ENCODE peak calls at places on chromosomes 7 and 10, in ten cellular contexts. H is D341Med; Z is NCI-H1092; V is activated CD4-positive, CD25-positive, alpha-beta regulatory T cell; M is NCI-H524; K is left colon; F is substantia nigra; L is stimulated activated CD4-positive, alpha-beta T cell treated with anti-CD3 and anti-CD28 coated beads, Interleukin-1b, Interleukin-23, amount 100 ng/mL, for 1 hour; G is cardiac muscle cell; D is type B pancreatic cell. Y is an unnamed sample.

GRCh38 chr7:100965051-100965722 is 4.2 kb upstream of the MUC12 start:
- DNase-seq in H (no peak), Z (no peak), V (no peak), M (no peak), K (no peak), F (no peak), L (no peak), G (no peak), D (no peak), Y (no peak)

GRCh38 chr10:71920540-71921318 is 43.5 kb upstream of the CHST3 start:
- DNase-seq in H (peak), Z (no peak), V (no peak), M (no peak), K (peak), F (no peak), L (no peak), G (no peak), D (no peak), Y (no peak)

GRCh38 chr10:95864906-95865813 is 42.6 kb upstream of the CC2D2B start:
- DNase-seq in H (peak), Z (no peak), V (no peak), M (peak), K (peak), F (no peak), L (no peak), G (peak), D (no peak), Y (no peak)

GRCh38 chr7:137480824-137481365 is 137.4 kb upstream of the PTN start:
- DNase-seq in H (no peak), Z (no peak), V (no peak), M (peak), K (no peak), F (no peak), L (no peak), G (no peak), D (no peak), Y (no peak)

GRCh38 chr7:82506702-82507101 is 63.1 kb upstream of the CACNA2D1 start:
- DNase-seq in H (no peak), Z (no peak), V (no peak), M (no peak), K (peak), F (no peak), L (no peak), G (no peak), D (no peak), Y (no peak)

GRCh38 chr7:155568335-155568660 is 21.9 kb upstream of the CNPY1 start:
- DNase-seq in H (no peak), Z (no peak), V (no peak), M (no peak), K (no peak), F (no peak), L (no peak), G (no peak), D (no peak), Y (no peak)

GRCh38 chr10:133530506-133530905 is 3.3 kb downstream of the CYP2E1 start:
- DNase-seq in H (no peak), Z (no peak), V (no peak), M (no peak), K (no peak), F (no peak), L (no peak), G (no peak), D (no peak), Y (no peak)

GRCh38 chr7:24870766-24871165 is 109.2 kb downstream of the OSBPL3 start:
- DNase-seq in H (no peak), Z (no peak), V (no peak), M (no peak), K (no peak), F (no peak), L (no peak), G (no peak), D (no peak), Y (no peak)

GRCh38 chr7:84237533-84238173 is 43.1 kb upstream of the SEMA3A start:
- DNase-seq in H (no peak), Z (no peak), V (no peak), M (no peak), K (no peak), F (no peak), L (no peak), G (no peak), D (no peak), Y (no peak)

GRCh38 chr10:5117021-5117420 is 22.8 kb downstream of the AKR1C3 start:
- DNase-seq in H (no peak), Z (no peak), V (no peak), M (no peak), K (no peak), F (no peak), L (no peak), G (no peak), D (no peak), Y (no peak)

GRCh38 chr10:58641095-58641531 is 128.4 kb downstream of the BICC1 start:
- DNase-seq in H (peak), Z (peak), V (no peak), M (peak), K (no peak), F (no peak), L (no peak), G (no peak), D (no peak), Y (no peak)

GRCh38 chr10:7787150-7787856 is 490 bp downstream of the KIN start:
- DNase-seq in H (no peak), Z (no peak), V (no peak), M (no peak), K (no peak), F (no peak), L (no peak), G (no peak), D (no peak), Y (no peak)

GRCh38 chr7:144000020-144000419 is at the start of gene OR6B1:
- DNase-seq in H (no peak), Z (no peak), V (no peak), M (no peak), K (no peak), F (no peak), L (no peak), G (no peak), D (no peak), Y (no peak)

Y was measured in esophagus squamous epithelium.